ENCODE peak calls at places on chromosomes 16 and 17, in six cellular contexts. I, Q, K, F, H and E are unnamed samples.

GRCh38 chr16:1494711-1495110 is 1.6 kb downstream of the TELO2 start:
- DNase-seq in F (no peak), K (no peak), I (no peak), H (no peak), Q (no peak), E (no peak)

GRCh38 chr16:79648846-79649245 is 48.3 kb upstream of the MAF start:
- DNase-seq in Q (no peak), H (no peak), F (no peak), I (no peak), K (no peak), E (no peak)

GRCh38 chr16:379183-379960 is 2.4 kb downstream of the PGAP6 start:
- DNase-seq in K (no peak), I (no peak), Q (no peak), F (no peak), H (no peak), E (no peak)

GRCh38 chr17:28306954-28307401 is 12.0 kb upstream of the TMEM97 start:
- DNase-seq in I (no peak), H (no peak), F (no peak), K (no peak), Q (no peak), E (no peak)

GRCh38 chr16:86597880-86598606 is 19.7 kb downstream of the FOXL1 start:
- DNase-seq in K (no peak), H (no peak), Q (no peak), I (no peak), F (no peak), E (no peak)

GRCh38 chr16:56389554-56389953 is 35.8 kb downstream of the AMFR start:
- DNase-seq in Q (no peak), H (no peak), K (no peak), I (peak; percentile 29), F (no peak), E (no peak)

GRCh38 chr17:13127921-13128582 is 110.2 kb upstream of the ELAC2 start:
- DNase-seq in I (no peak), Q (no peak), K (no peak), F (no peak), H (no peak), E (no peak)

GRCh38 chr16:67652578-67653130 is 7.4 kb downstream of the ACD start:
- DNase-seq in K (no peak), H (no peak), Q (no peak), F (peak; percentile 76), I (peak; percentile 48), E (peak; percentile 50)

GRCh38 chr16:82034981-82035612 is at the start of gene HSD17B2:
- DNase-seq in I (peak; percentile 21), F (no peak), K (peak; percentile 16), Q (peak; percentile 92), H (no peak), E (no peak)

GRCh38 chr16:56793504-56793903 is 63.6 kb downstream of the NUP93 start:
- DNase-seq in Q (peak; percentile 47), H (no peak), I (peak; percentile 14), F (peak; percentile 11), K (peak; percentile 60), E (peak; percentile 43)

GRCh38 chr17:17511971-17512858 is 16.0 kb upstream of the RASD1 start:
- DNase-seq in I (peak; percentile 54), Q (no peak), K (no peak), F (no peak), H (no peak), E (peak; percentile 100)

GRCh38 chr17:16419929-16420271 is 4.5 kb downstream of the TRPV2 start:
- DNase-seq in I (no peak), F (peak; percentile 59), K (no peak), Q (no peak), H (no peak), E (peak; percentile 93)

GRCh38 chr16:14640538-14640937 is 7.8 kb downstream of the BFAR start:
- DNase-seq in H (no peak), K (no peak), I (no peak), F (no peak), Q (no peak), E (no peak)

GRCh38 chr16:83402969-83403368 is 404.8 kb upstream of the HSBP1 start:
- DNase-seq in K (peak; percentile 41), I (no peak), F (no peak), H (no peak), Q (no peak), E (no peak)
- TF ChIP-seq MYC in K (no peak), I (no peak), F (no peak), H (no peak), Q (no peak), E (no peak)

GRCh38 chr17:67855504-67856324 is 30.4 kb downstream of the BPTF start:
- DNase-seq in Q (no peak), F (peak; percentile 51), K (peak; percentile 77), I (no peak), H (no peak), E (peak; percentile 30)
- TF ChIP-seq MYC in Q (no peak), F (no peak), K (no peak), I (no peak), H (no peak), E (no peak)

GRCh38 chr17:81687770-81688541 is 4.1 kb downstream of the HGS start:
- DNase-seq in F (no peak), I (no peak), H (no peak), K (no peak), Q (no peak), E (no peak)
- TF ChIP-seq MYC in F (no peak), I (no peak), H (no peak), K (no peak), Q (no peak), E (no peak)

GRCh38 chr17:42345396-42346078 is 42.7 kb downstream of the STAT3 start:
- DNase-seq in K (no peak), I (no peak), F (no peak), H (no peak), Q (no peak), E (peak; percentile 54)
- TF ChIP-seq MYC in K (no peak), I (no peak), F (no peak), H (no peak), Q (no peak), E (no peak)

GRCh38 chr17:73798111-73798748 is 154.0 kb upstream of the SDK2 start:
- DNase-seq in I (peak; percentile 98), Q (peak; percentile 100), K (no peak), H (no peak), F (peak; percentile 23), E (peak; percentile 4)
- TF ChIP-seq MYC in I (no peak), Q (no peak), K (no peak), H (no peak), F (no peak), E (no peak)

GRCh38 chr16:84029297-84030096 is 13.1 kb downstream of the SLC38A8 start:
- DNase-seq in I (no peak), F (no peak), H (no peak), K (no peak), Q (no peak), E (peak; percentile 74)

GRCh38 chr16:84024854-84025253 is 17.7 kb downstream of the SLC38A8 start:
- DNase-seq in I (no peak), H (no peak), F (no peak), K (peak; percentile 20), Q (no peak), E (no peak)

GRCh38 chr16:84031556-84031955 is 11.0 kb downstream of the SLC38A8 start:
- DNase-seq in Q (no peak), I (no peak), K (no peak), H (no peak), F (no peak), E (no peak)

GRCh38 chr16:84026601-84027000 is 16.0 kb downstream of the SLC38A8 start:
- DNase-seq in K (no peak), Q (no peak), I (no peak), H (no peak), F (no peak), E (no peak)

GRCh38 chr16:84027607-84028006 is 15.0 kb downstream of the SLC38A8 start:
- DNase-seq in Q (no peak), H (no peak), K (no peak), I (no peak), F (no peak), E (no peak)
- TF ChIP-seq MYC in Q (no peak), H (no peak), K (no peak), I (no peak), F (no peak), E (no peak)

GRCh38 chr17:35001549-35001948 is 21.2 kb downstream of the LIG3 start:
- DNase-seq in K (peak; percentile 14), Q (no peak), H (no peak), F (no peak), I (no peak), E (no peak)

GRCh38 chr17:34996422-34997029 is 16.2 kb downstream of the LIG3 start:
- DNase-seq in H (no peak), K (no peak), I (no peak), Q (no peak), F (no peak), E (no peak)

GRCh38 chr17:34999456-34999855 is 19.1 kb downstream of the LIG3 start:
- DNase-seq in K (no peak), Q (no peak), I (no peak), F (no peak), H (no peak), E (no peak)

GRCh38 chr17:34998205-34998604 is 17.9 kb downstream of the LIG3 start:
- DNase-seq in Q (peak; percentile 56), F (peak; percentile 80), H (peak; percentile 40), K (peak; percentile 78), I (peak; percentile 95), E (peak; percentile 83)

GRCh38 chr17:34997355-34997862 is 17.1 kb downstream of the LIG3 start:
- DNase-seq in F (no peak), I (no peak), Q (no peak), H (no peak), K (peak; percentile 21), E (no peak)
- TF ChIP-seq MYC in F (no peak), I (no peak), Q (no peak), H (no peak), K (no peak), E (no peak)